ENCODE peak calls at places on chromosomes 4 and X, in seven cellular contexts. O is esophagus squamous epithelium; Q is transverse colon; W is stimulated activated CD4-positive, alpha-beta T cell treated with anti-CD3 and anti-CD28 coated beads, TNF-alpha, amount 100 ng/mL, for 4 hours; P is endothelial cell; Y is amniotic epithelial cell; J is left ventricle myocardium inferior. N is an unnamed sample.

GRCh38 chr4:48346594-48346993 is 5.3 kb downstream of the SLAIN2 start:
- DNase-seq in O (no peak), Q (no peak), W (no peak), P (no peak), Y (no peak), J (no peak), N (no peak)

GRCh38 chr4:73729534-73730165 is 10.7 kb upstream of the CXCL8 start:
- DNase-seq in O (no peak), Q (peak), W (no peak), P (peak), Y (peak), J (peak), N (no peak)

GRCh38 chr4:173960398-173960797 is 323.1 kb downstream of the FBXO8 start:
- DNase-seq in O (no peak), Q (no peak), W (no peak), P (no peak), Y (no peak), J (no peak), N (no peak)

GRCh38 chr4:87087015-87087920 is 133.2 kb downstream of the KLHL8 start:
- DNase-seq in O (no peak), Q (no peak), W (no peak), P (no peak), Y (peak), J (no peak), N (no peak)

GRCh38 chrX:41973208-41973607 is 49.9 kb upstream of the CASK start:
- DNase-seq in O (no peak), Q (no peak), W (no peak), P (no peak), Y (no peak), J (no peak), N (no peak)

GRCh38 chr4:166165829-166166420 is 292.9 kb downstream of the TLL1 start:
- DNase-seq in O (no peak), Q (no peak), W (no peak), P (peak), Y (peak), J (no peak), N (no peak)

GRCh38 chr4:87092389-87093141 is 127.9 kb downstream of the KLHL8 start:
- DNase-seq in O (no peak), Q (peak), W (no peak), P (no peak), Y (peak), J (peak), N (no peak)

GRCh38 chr4:78560296-78560963 is 8.9 kb downstream of the ANXA3 start:
- DNase-seq in O (no peak), Q (no peak), W (no peak), P (no peak), Y (peak), J (no peak), N (no peak)

GRCh38 chr4:84583871-84584373 is 995 bp downstream of the CDS1 start:
- DNase-seq in O (no peak), Q (no peak), W (no peak), P (no peak), Y (no peak), J (no peak), N (no peak)

GRCh38 chrX:73525928-73526690 is 36.9 kb upstream of the CHIC1 start:
- DNase-seq in O (no peak), Q (no peak), W (no peak), P (no peak), Y (no peak), J (no peak), N (no peak)

GRCh38 chr4:75895744-75896314 is 6.4 kb downstream of the PPEF2 start:
- DNase-seq in O (no peak), Q (no peak), W (no peak), P (no peak), Y (peak), J (no peak), N (no peak)

GRCh38 chrX:71128166-71128833 is 9.9 kb downstream of the MED12 start:
- DNase-seq in O (no peak), Q (no peak), W (no peak), P (no peak), Y (peak), J (no peak), N (no peak)

GRCh38 chr4:149031399-149031798 is 589.2 kb upstream of the NR3C2 start:
- DNase-seq in O (no peak), Q (no peak), W (no peak), P (no peak), Y (peak), J (no peak), N (no peak)

N was measured in cerebellar nuclear complex.